ENCODE peak calls at places on chromosome 9, in nine cellular contexts. Y is Caco-2; C is dermis blood vessel endothelial cell; P is spleen; X is pons; J is activated T-cell treated with anti-CD3 and anti-CD28 coated beads for 4 hours; Q is effector CD4-positive, alpha-beta T cell; U is ELR; H is HEK293T. F is an unnamed sample.

GRCh38 chr9:94479757-94480156 is 75.1 kb upstream of the PCAT7 start:
- DNase-seq in Y (no peak), C (no peak), P (no peak), X (no peak), J (no peak), Q (no peak), U (no peak), H (no peak), F (no peak)

GRCh38 chr9:91043041-91043740 is 241.6 kb downstream of the SYK start:
- DNase-seq in Y (no peak), C (no peak), P (no peak), X (no peak), J (no peak), Q (no peak), U (no peak), H (no peak), F (no peak)

GRCh38 chr9:96492993-96493531 is 43.1 kb downstream of the HABP4 start:
- DNase-seq in Y (no peak), C (no peak), P (no peak), X (no peak), J (no peak), Q (no peak), U (no peak), H (no peak), F (no peak)

GRCh38 chr9:124050955-124051354 is 39.4 kb downstream of the LHX2 start:
- DNase-seq in Y (no peak), C (no peak), P (no peak), X (no peak), J (no peak), Q (no peak), U (no peak), H (no peak), F (no peak)

GRCh38 chr9:127751269-127752054 is 16.4 kb upstream of the TOR2A start:
- DNase-seq in Y (peak), C (peak), P (no peak), X (no peak), J (no peak), Q (no peak), U (peak), H (no peak), F (peak)

GRCh38 chr9:3179716-3180115 is 335.8 kb upstream of the PUM3 start:
- DNase-seq in Y (no peak), C (no peak), P (no peak), X (no peak), J (no peak), Q (no peak), U (no peak), H (no peak), F (no peak)

GRCh38 chr9:15824310-15824709 is 271.5 kb downstream of the CCDC171 start:
- DNase-seq in Y (no peak), C (peak), P (no peak), X (no peak), J (no peak), Q (no peak), U (peak), H (no peak), F (peak)

GRCh38 chr9:98034593-98035546 is 21.7 kb upstream of the NANS start:
- DNase-seq in Y (peak), C (peak), P (peak), X (peak), J (peak), Q (peak), U (peak), H (peak), F (peak)

GRCh38 chr9:26243722-26244121 is 565.5 kb upstream of the TUSC1 start:
- DNase-seq in Y (no peak), C (peak), P (no peak), X (no peak), J (no peak), Q (no peak), U (peak), H (no peak), F (no peak)

GRCh38 chr9:115006660-115007059 is 76.3 kb upstream of the TNFSF8 start:
- DNase-seq in Y (no peak), C (no peak), P (no peak), X (no peak), J (no peak), Q (no peak), U (peak), H (no peak), F (peak)

GRCh38 chr9:76458903-76459690 is at the start of gene GCNT1:
- DNase-seq in Y (peak), C (peak), P (peak), X (peak), J (peak), Q (peak), U (peak), H (peak), F (peak)

GRCh38 chr9:131641618-131642495 is 96.5 kb downstream of the PRRT1B start:
- DNase-seq in Y (peak), C (no peak), P (no peak), X (peak), J (no peak), Q (no peak), U (no peak), H (no peak), F (no peak)

GRCh38 chr9:89814340-89815040 is 209.7 kb downstream of the GADD45G start:
- DNase-seq in Y (no peak), C (peak), P (peak), X (peak), J (no peak), Q (no peak), U (no peak), H (peak), F (peak)

GRCh38 chr9:90002299-90003045 is 397.7 kb downstream of the GADD45G start:
- DNase-seq in Y (no peak), C (no peak), P (no peak), X (peak), J (no peak), Q (no peak), U (no peak), H (no peak), F (no peak)

GRCh38 chr9:36316629-36317317 is 58.5 kb upstream of the GNE start:
- DNase-seq in Y (peak), C (peak), P (no peak), X (peak), J (no peak), Q (no peak), U (no peak), H (no peak), F (no peak)

GRCh38 chr9:6584881-6585597 is 60.5 kb downstream of the GLDC start:
- DNase-seq in Y (no peak), C (peak), P (no peak), X (peak), J (no peak), Q (no peak), U (peak), H (no peak), F (no peak)

GRCh38 chr9:971901-972511 is 4.4 kb upstream of the DMRT3 start:
- DNase-seq in Y (no peak), C (no peak), P (no peak), X (no peak), J (no peak), Q (no peak), U (no peak), H (no peak), F (no peak)

GRCh38 chr9:107213561-107214028 is 69.5 kb upstream of the RAD23B start:
- DNase-seq in Y (no peak), C (peak), P (no peak), X (no peak), J (no peak), Q (no peak), U (peak), H (no peak), F (peak)

GRCh38 chr9:123407537-123407828 is 51.5 kb downstream of the CRB2 start:
- DNase-seq in Y (no peak), C (no peak), P (no peak), X (no peak), J (no peak), Q (no peak), U (no peak), H (no peak), F (no peak)

GRCh38 chr9:97386733-97387503 is 25.0 kb upstream of the TDRD7 start:
- DNase-seq in Y (peak), C (peak), P (peak), X (peak), J (peak), Q (peak), U (peak), H (peak), F (peak)

GRCh38 chr9:27181381-27181780 is 72.4 kb downstream of the TEK start:
- DNase-seq in Y (no peak), C (peak), P (no peak), X (no peak), J (no peak), Q (no peak), U (peak), H (no peak), F (no peak)

F was measured in activated CD8-positive, alpha-beta T cell treated with anti-CD3 and anti-CD28 coated beads for 36 hours.